ENCODE peak calls at places on chromosomes 2 and 18, in six cellular contexts. K is IMR-90, A is neuronal stem cell, C is H9, Y is H1, I is mesenchymal stem cell. M is an unnamed sample.
A peak's percentile ranks its signal among the peaks of the same experiment; 100 is the strongest.

GRCh38 chr18:49368876-49369440 is 91.5 kb downstream of the DYM start:
- DNase-seq in K (no peak), A (no peak), C (peak; percentile 35), Y (no peak), I (no peak), M (no peak)

GRCh38 chr2:29039718-29040480 is 34.4 kb downstream of the PCARE start:
- DNase-seq in K (no peak), A (no peak), C (no peak), Y (no peak), I (no peak), M (no peak)

GRCh38 chr18:62880034-62880433 is 164.7 kb downstream of the PHLPP1 start:
- DNase-seq in K (no peak), A (no peak), C (no peak), Y (no peak), I (no peak), M (no peak)

GRCh38 chr2:24899361-24899760 is 20.7 kb downstream of the ADCY3 start:
- DNase-seq in K (no peak), A (no peak), C (no peak), Y (no peak), I (no peak), M (no peak)

GRCh38 chr18:4384932-4385331 is 70.2 kb downstream of the DLGAP1 start:
- DNase-seq in K (no peak), A (no peak), C (no peak), Y (no peak), I (no peak), M (no peak)

GRCh38 chr2:64402876-64403275 is 51.1 kb upstream of the LGALSL start:
- DNase-seq in K (no peak), A (no peak), C (no peak), Y (no peak), I (peak; percentile 83), M (no peak)

GRCh38 chr2:43041167-43041566 is 185.2 kb downstream of the ZFP36L2 start:
- DNase-seq in K (no peak), A (no peak), C (no peak), Y (no peak), I (peak; percentile 45), M (peak; percentile 56)

GRCh38 chr2:54549912-54550518 is 93.9 kb downstream of the SPTBN1 start:
- DNase-seq in K (no peak), A (no peak), C (no peak), Y (no peak), I (no peak), M (no peak)

GRCh38 chr18:26003817-26004216 is 86.6 kb downstream of the SS18 start:
- DNase-seq in K (no peak), A (no peak), C (no peak), Y (no peak), I (no peak), M (no peak)

GRCh38 chr2:26922638-26923466 is 47.6 kb upstream of the MAPRE3 start:
- DNase-seq in K (peak; percentile 6), A (no peak), C (peak; percentile 78), Y (no peak), I (peak; percentile 54), M (peak; percentile 53)

GRCh38 chr2:164763431-164763830 is 78.2 kb downstream of the COBLL1 start:
- DNase-seq in K (no peak), A (no peak), C (no peak), Y (no peak), I (no peak), M (no peak)
- H3K9ac ChIP-seq in K (no peak overlapping the region), A (no peak overlapping the region), C (no peak overlapping the region), Y (no peak overlapping the region), I (no peak overlapping the region), M (no peak overlapping the region)

DNA sequence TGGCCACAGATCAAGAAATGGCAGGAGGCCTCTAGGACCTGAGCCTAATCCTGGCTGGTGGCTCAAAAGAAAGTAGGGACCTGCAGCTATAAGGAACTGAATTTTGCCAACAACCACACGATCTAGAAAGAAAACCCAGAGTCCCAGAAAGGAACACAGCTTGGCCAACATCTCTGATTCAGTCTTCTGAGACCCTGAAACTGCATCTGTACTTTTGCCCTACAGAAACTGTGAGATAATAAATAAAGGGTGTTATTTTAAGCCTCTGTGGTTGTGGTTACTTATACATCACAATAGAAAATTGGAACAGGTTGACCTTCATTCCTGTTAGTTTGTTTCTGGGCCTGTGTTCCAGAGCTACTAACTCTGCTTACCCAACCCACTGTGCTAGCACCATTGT is 356.8 kb upstream of the ST6GAL2 start:
- DNase-seq in K (no peak), A (no peak), C (no peak), Y (no peak), I (no peak), M (no peak)
- H4K91ac ChIP-seq in K (no peak overlapping the region), A (no peak overlapping the region), C (no peak overlapping the region), Y (no peak overlapping the region), I (no peak overlapping the region), M (no peak overlapping the region)

GRCh38 chr2:105388971-105389381 is 9.9 kb downstream of the FHL2 start:
- DNase-seq in K (peak; percentile 98), A (no peak), C (no peak), Y (no peak), I (peak; percentile 88), M (no peak)
- H3K9ac ChIP-seq in K (peak overlapping the region; percentile 80), A (no peak overlapping the region), C (no peak overlapping the region), Y (no peak overlapping the region), I (peak overlapping the region; percentile 60), M (no peak overlapping the region)

GRCh38 chr18:36333418-36333817 is 35.9 kb downstream of the FHOD3 start:
- DNase-seq in K (peak; percentile 62), A (no peak), C (no peak), Y (no peak), I (no peak), M (no peak)
- H4K91ac ChIP-seq in K (no peak overlapping the region), A (no peak overlapping the region), C (no peak overlapping the region), Y (no peak overlapping the region), I (no peak overlapping the region), M (no peak overlapping the region)

GRCh38 chr2:49210191-49210590 is 55.9 kb upstream of the FSHR start:
- DNase-seq in K (no peak), A (no peak), C (peak; percentile 90), Y (peak; percentile 57), I (no peak), M (no peak)
- H3K9ac ChIP-seq in K (no peak overlapping the region), A (no peak overlapping the region), C (no peak overlapping the region), Y (no peak overlapping the region), I (no peak overlapping the region), M (no peak overlapping the region)